ENCODE peak calls at places on chromosome 19, in four cellular contexts. K is fibroblast of villous mesenchyme; Q is CD8-positive, alpha-beta T cell; I is testis. A is an unnamed sample.

GRCh38 chr19:31675187-31675913 is 326.1 kb upstream of the TSHZ3 start:
- DNase-seq in K (peak), I (no peak), Q (no peak), A (peak)

GRCh38 chr19:18044825-18045304 is 36.9 kb downstream of the ARRDC2 start:
- DNase-seq in K (peak), I (peak), Q (peak), A (peak)

GRCh38 chr19:38545596-38545995 is 72.2 kb downstream of the MAP4K1 start:
- DNase-seq in Q (no peak), I (no peak), K (no peak), A (peak)

GRCh38 chr19:15093001-15093400 is 11.0 kb downstream of the OR1I1 start:
- DNase-seq in K (no peak), Q (no peak), I (no peak), A (no peak)

GRCh38 chr19:17220207-17220758 is 5.1 kb downstream of the USE1 start:
- DNase-seq in Q (no peak), K (peak), I (no peak), A (peak)

GRCh38 chr19:5586300-5587070 is 18.7 kb upstream of the TINCR start:
- DNase-seq in Q (no peak), K (no peak), I (no peak), A (no peak)

GRCh38 chr19:16449330-16449961 is 22.3 kb downstream of the EPS15L1 start:
- DNase-seq in I (no peak), K (no peak), Q (no peak), A (no peak)

GRCh38 chr19:38228491-38229439 is 4.7 kb upstream of the DPF1 start:
- DNase-seq in I (no peak), K (no peak), Q (no peak), A (no peak)

GRCh38 chr19:23070353-23070781 is 46.5 kb upstream of the ZNF730 start:
- DNase-seq in I (peak), K (peak), Q (no peak), A (peak)

GRCh38 chr19:30349131-30349730 is 23.0 kb upstream of the ZNF536 start:
- DNase-seq in K (no peak), I (no peak), Q (no peak), A (no peak)

GRCh38 chr19:6817179-6817578 is 44.7 kb downstream of the VAV1 start:
- DNase-seq in K (no peak), I (no peak), Q (no peak), A (no peak)

GRCh38 chr19:39563408-39563807 is 23.4 kb upstream of the EID2 start:
- DNase-seq in K (no peak), Q (no peak), I (no peak), A (peak)

GRCh38 chr19:9370747-9371619 is 8.2 kb downstream of the ZNF177 start:
- DNase-seq in Q (no peak), K (no peak), I (no peak), A (no peak)

GRCh38 chr19:35004517-35005255 is 4.6 kb downstream of the GRAMD1A start:
- DNase-seq in I (no peak), K (no peak), Q (no peak), A (no peak)

GRCh38 chr19:35008891-35009341 is 8.8 kb downstream of the GRAMD1A start:
- DNase-seq in I (no peak), Q (no peak), K (no peak), A (no peak)

GRCh38 chr19:35006999-35007365 is 6.9 kb downstream of the GRAMD1A start:
- DNase-seq in Q (no peak), K (no peak), I (no peak), A (no peak)

GRCh38 chr19:35005256-35005977 is 5.3 kb downstream of the GRAMD1A start:
- DNase-seq in I (no peak), Q (no peak), K (no peak), A (no peak)

DNA sequence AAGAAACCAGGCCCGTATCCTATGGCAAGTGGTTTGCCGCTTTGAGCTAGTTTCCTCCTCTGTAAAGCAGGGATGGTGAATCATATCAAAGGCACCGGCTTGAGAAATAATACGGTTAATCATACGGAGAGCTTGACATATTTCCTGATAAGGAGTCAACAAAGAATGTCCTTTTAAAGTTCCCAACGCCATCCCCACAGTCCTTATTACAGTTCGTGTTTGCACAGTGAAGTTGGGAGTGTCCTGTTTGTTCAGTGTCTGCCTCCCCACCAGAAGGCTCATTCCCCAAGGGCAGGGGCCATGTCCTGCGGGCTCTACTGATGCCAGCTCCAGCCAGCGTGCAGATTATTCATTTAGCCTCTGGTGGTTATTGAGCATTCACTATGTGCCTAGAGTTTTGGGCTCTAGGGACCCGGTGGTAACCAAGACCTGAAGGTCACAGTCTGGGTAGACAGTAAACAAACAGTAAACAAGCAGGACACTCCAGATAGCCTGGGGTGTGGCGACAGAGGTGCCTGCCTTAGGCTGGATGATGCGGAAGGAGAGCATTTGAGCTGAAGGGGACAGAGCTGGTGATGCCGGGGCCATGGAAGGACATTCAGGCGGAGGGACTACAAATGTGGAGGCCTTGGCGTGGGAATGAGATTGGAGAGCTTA is 6.3 kb downstream of the GRAMD1A start:
- DNase-seq in Q (no peak), I (no peak), K (peak), A (peak)
- H3K4me3 ChIP-seq in Q (no peak), I (no peak), K (no peak), A (no peak)

GRCh38 chr19:27794444-27795042 is 1418.4 kb downstream of the UQCRFS1 start:
- DNase-seq in I (peak), Q (no peak), K (peak), A (peak)

GRCh38 chr19:27795369-27795768 is 1417.6 kb downstream of the UQCRFS1 start:
- DNase-seq in Q (no peak), K (no peak), I (no peak), A (no peak)

GRCh38 chr19:27793128-27793643 is 1419.8 kb downstream of the UQCRFS1 start:
- DNase-seq in I (peak), K (peak), Q (peak), A (peak)

GRCh38 chr19:27792576-27793127 is 1420.3 kb downstream of the UQCRFS1 start:
- DNase-seq in Q (no peak), K (no peak), I (no peak), A (no peak)

GRCh38 chr19:27793644-27794443 is 1419.1 kb downstream of the UQCRFS1 start:
- DNase-seq in I (peak), K (peak), Q (peak), A (peak)
- TF ChIP-seq CTCF in I (no peak), K (no peak), Q (no peak), A (no peak)

GRCh38 chr19:3035542-3036118 is 6.5 kb upstream of the TLE2 start:
- DNase-seq in I (peak), Q (peak), K (peak), A (peak)

GRCh38 chr19:3033595-3034193 is 4.6 kb upstream of the TLE2 start:
- DNase-seq in Q (no peak), I (no peak), K (no peak), A (no peak)

GRCh38 chr19:3034845-3035541 is 5.9 kb upstream of the TLE2 start:
- DNase-seq in K (peak), Q (no peak), I (no peak), A (peak)

GRCh38 chr19:3036119-3036794 is 7.2 kb upstream of the TLE2 start:
- DNase-seq in I (peak), Q (peak), K (peak), A (peak)

GRCh38 chr19:3034194-3034844 is 5.2 kb upstream of the TLE2 start:
- DNase-seq in Q (no peak), K (peak), I (no peak), A (peak)
- H3K4me3 ChIP-seq in Q (peak), K (peak), I (no peak), A (no peak)

DNA sequence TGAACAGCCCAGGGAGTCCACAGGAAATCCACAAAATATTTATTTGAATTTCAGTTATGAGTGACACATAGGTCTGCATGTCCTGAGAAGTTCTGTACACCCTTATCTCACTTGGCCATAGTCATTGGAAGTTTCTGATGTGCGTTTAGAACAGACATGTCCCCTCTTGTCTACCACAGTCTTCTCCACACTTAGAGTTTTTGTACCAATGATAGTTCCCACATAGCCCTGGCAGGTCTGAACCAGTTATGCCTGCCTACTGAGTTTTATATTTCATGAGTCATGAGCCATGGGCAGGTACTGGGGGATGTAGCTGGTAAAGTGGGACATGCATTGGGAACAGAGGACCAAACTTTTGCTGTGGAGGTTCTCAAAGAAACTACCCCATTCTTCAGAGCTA is 11.3 kb downstream of the ZNF132 start:
- DNase-seq in Q (no peak), I (no peak), K (no peak), A (no peak)
- TF ChIP-seq CTCF in Q (no peak), I (no peak), K (no peak), A (no peak)

DNA sequence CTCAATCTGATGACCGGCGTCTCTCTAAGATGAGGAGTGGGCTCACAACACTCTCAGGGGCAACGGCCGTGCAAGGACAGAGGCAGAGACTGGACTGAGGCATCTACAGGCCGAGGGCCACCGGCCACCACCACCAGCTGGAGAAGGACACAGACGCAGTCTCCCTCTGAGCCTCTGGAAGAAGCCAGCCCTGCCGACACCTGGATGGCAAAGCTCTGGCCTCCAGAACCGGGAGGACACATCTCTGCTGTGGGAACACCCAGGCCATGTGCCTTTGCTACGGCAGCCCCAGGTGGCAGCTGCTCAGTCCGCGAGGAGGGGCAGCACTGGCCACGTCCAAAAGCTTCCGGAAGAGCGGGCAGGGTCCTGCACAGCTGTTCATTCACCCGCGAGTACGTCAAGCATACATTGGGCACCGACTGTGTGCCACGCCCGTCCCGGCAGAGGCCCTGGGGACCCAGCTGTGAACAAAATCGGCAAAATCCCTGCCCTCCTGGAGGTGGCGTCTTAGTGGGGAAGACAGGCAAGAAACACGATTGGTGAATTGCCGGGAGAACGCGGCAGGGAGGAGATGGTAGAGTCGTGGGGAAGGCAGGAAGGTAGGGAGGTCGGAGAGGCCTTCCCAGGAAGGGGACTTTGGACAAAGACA is 17.1 kb downstream of the C2CD4C start:
- DNase-seq in I (no peak), K (no peak), Q (no peak), A (no peak)
- H3K4me3 ChIP-seq in I (no peak), K (no peak), Q (no peak), A (no peak)

GRCh38 chr19:44807652-44808462 is 1.0 kb upstream of the BCAM start:
- DNase-seq in I (no peak), Q (no peak), K (peak), A (peak)
- TF ChIP-seq CTCF in I (peak), Q (no peak), K (peak), A (peak)

GRCh38 chr19:49915271-49915670 is 13.7 kb upstream of the ATF5 start:
- DNase-seq in Q (no peak), I (no peak), K (no peak), A (no peak)

GRCh38 chr19:49920624-49921363 is 8.2 kb upstream of the ATF5 start:
- DNase-seq in I (no peak), K (no peak), Q (no peak), A (no peak)

GRCh38 chr19:49918089-49918488 is 10.9 kb upstream of the ATF5 start:
- DNase-seq in K (no peak), Q (no peak), I (no peak), A (no peak)

GRCh38 chr19:49913720-49914119 is 15.3 kb upstream of the ATF5 start:
- DNase-seq in I (no peak), Q (no peak), K (no peak), A (no peak)

GRCh38 chr19:49916839-49917733 is 11.9 kb upstream of the ATF5 start:
- DNase-seq in K (no peak), I (no peak), Q (no peak), A (no peak)
- H3K4me3 ChIP-seq in K (no peak), I (no peak), Q (no peak), A (no peak)

GRCh38 chr19:20273376-20273775 is 106.4 kb downstream of the ZNF486 start:
- DNase-seq in I (no peak), Q (no peak), K (no peak), A (no peak)

GRCh38 chr19:20279516-20279915 is 112.5 kb downstream of the ZNF486 start:
- DNase-seq in I (no peak), Q (no peak), K (no peak), A (no peak)

GRCh38 chr19:20276011-20276738 is 109.2 kb downstream of the ZNF486 start:
- DNase-seq in K (no peak), Q (no peak), I (no peak), A (no peak)

GRCh38 chr19:20273951-20274578 is 107.1 kb downstream of the ZNF486 start:
- DNase-seq in K (no peak), Q (no peak), I (no peak), A (no peak)

DNA sequence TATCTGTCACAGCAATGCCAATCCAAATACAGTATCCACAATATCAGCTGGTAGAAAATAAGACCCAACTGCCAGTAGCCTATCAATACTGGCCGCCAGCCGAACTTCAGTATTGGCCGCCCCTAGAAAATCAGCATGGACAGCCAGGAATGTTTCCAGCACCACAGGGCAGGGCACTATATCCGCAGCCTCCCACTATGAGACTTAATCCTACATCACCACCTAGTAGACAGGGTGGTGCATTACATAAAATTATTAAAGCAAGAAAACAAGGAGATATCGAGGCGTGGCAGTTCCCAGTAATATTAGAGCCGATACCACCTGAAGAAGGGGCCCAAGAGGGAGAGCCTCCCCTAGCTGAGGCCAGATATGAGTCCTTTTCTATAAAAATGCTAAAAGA is 111.3 kb downstream of the ZNF486 start:
- DNase-seq in Q (no peak), K (peak), I (no peak), A (no peak)
- TF ChIP-seq CTCF in Q (no peak), K (peak), I (peak), A (no peak)